ENCODE peak calls at places on chromosomes 11 and 22, in nine cellular contexts. B, V, R, H, G, Q, O, F and L are unnamed samples.

GRCh38 chr22:45867906-45868555 is 108.9 kb downstream of the WNT7B start:
- DNase-seq in B (no peak), V (no peak), R (no peak), H (no peak), G (no peak), Q (no peak), O (no peak), F (peak; percentile 35), L (no peak)

GRCh38 chr11:34773826-34774225 is 142.4 kb downstream of the APIP start:
- DNase-seq in B (no peak), V (peak; percentile 6), R (no peak), H (no peak), G (no peak), Q (no peak), O (no peak), F (no peak), L (no peak)

GRCh38 chr11:134406264-134407185 is 5.5 kb downstream of the B3GAT1 start:
- DNase-seq in B (no peak), V (no peak), R (no peak), H (no peak), G (no peak), Q (no peak), O (no peak), F (no peak), L (no peak)

GRCh38 chr11:113888848-113889247 is 13.5 kb upstream of the USP28 start:
- DNase-seq in B (no peak), V (no peak), R (no peak), H (no peak), G (no peak), Q (no peak), O (no peak), F (no peak), L (no peak)

GRCh38 chr11:122215244-122215992 is 99.4 kb upstream of the BLID start:
- DNase-seq in B (peak; percentile 67), V (peak; percentile 94), R (peak; percentile 89), H (peak; percentile 84), G (peak; percentile 82), Q (peak; percentile 98), O (peak; percentile 80), F (peak; percentile 84), L (peak; percentile 61)

GRCh38 chr11:1218256-1218787 is 4.5 kb upstream of the MUC5B start:
- DNase-seq in B (no peak), V (no peak), R (peak; percentile 41), H (peak; percentile 31), G (no peak), Q (no peak), O (no peak), F (peak; percentile 10), L (no peak)

GRCh38 chr22:21698430-21699329 is 32.9 kb downstream of the PPIL2 start:
- DNase-seq in B (no peak), V (no peak), R (peak; percentile 88), H (no peak), G (peak; percentile 51), Q (peak; percentile 25), O (peak; percentile 70), F (peak; percentile 57), L (no peak)

GRCh38 chr11:109133159-109133558 is 288.8 kb upstream of the C11orf87 start:
- DNase-seq in B (no peak), V (no peak), R (no peak), H (no peak), G (no peak), Q (no peak), O (no peak), F (no peak), L (no peak)

GRCh38 chr11:75242722-75243600 is 2.4 kb downstream of the TPBGL start:
- DNase-seq in B (no peak), V (no peak), R (no peak), H (no peak), G (no peak), Q (no peak), O (no peak), F (peak; percentile 24), L (no peak)

GRCh38 chr22:28557184-28557583 is 122.5 kb downstream of the TTC28 start:
- DNase-seq in B (no peak), V (no peak), R (no peak), H (no peak), G (no peak), Q (no peak), O (no peak), F (no peak), L (no peak)

GRCh38 chr11:132028380-132029240 is 658.2 kb downstream of the NTM start:
- DNase-seq in B (peak; percentile 18), V (no peak), R (no peak), H (no peak), G (peak; percentile 36), Q (no peak), O (peak; percentile 28), F (peak; percentile 56), L (no peak)

GRCh38 chr11:66347425-66348276 is at the start of gene B4GAT1:
- DNase-seq in B (peak; percentile 92), V (peak; percentile 83), R (peak; percentile 90), H (peak; percentile 88), G (peak; percentile 90), Q (peak; percentile 87), O (peak; percentile 77), F (peak; percentile 83), L (peak; percentile 76)

GRCh38 chr11:85857098-85857497 is 1.9 kb downstream of the CCDC83 start:
- DNase-seq in B (no peak), V (no peak), R (no peak), H (no peak), G (no peak), Q (no peak), O (no peak), F (no peak), L (no peak)

GRCh38 chr22:28029201-28029948 is 110.3 kb upstream of the PITPNB start:
- DNase-seq in B (no peak), V (no peak), R (peak; percentile 63), H (peak; percentile 35), G (no peak), Q (peak; percentile 27), O (peak; percentile 45), F (no peak), L (peak; percentile 19)

GRCh38 chr11:100328626-100329340 is 358.3 kb upstream of the ARHGAP42 start:
- DNase-seq in B (no peak), V (no peak), R (no peak), H (no peak), G (peak; percentile 11), Q (no peak), O (no peak), F (peak; percentile 33), L (no peak)

GRCh38 chr11:123033895-123034294 is 28.0 kb downstream of the HSPA8 start:
- DNase-seq in B (no peak), V (no peak), R (no peak), H (no peak), G (peak; percentile 23), Q (no peak), O (no peak), F (peak; percentile 39), L (no peak)

GRCh38 chr11:130437848-130438247 is 9.4 kb upstream of the ADAMTS8 start:
- DNase-seq in B (no peak), V (no peak), R (no peak), H (no peak), G (no peak), Q (no peak), O (no peak), F (no peak), L (no peak)

GRCh38 chr11:106482920-106483761 is 405.7 kb downstream of the AASDHPPT start:
- DNase-seq in B (no peak), V (peak; percentile 49), R (no peak), H (no peak), G (peak; percentile 37), Q (peak; percentile 66), O (no peak), F (no peak), L (peak; percentile 24)

GRCh38 chr11:3830741-3831140 is 10.0 kb downstream of the RHOG start:
- DNase-seq in B (no peak), V (no peak), R (no peak), H (no peak), G (no peak), Q (no peak), O (no peak), F (no peak), L (no peak)

GRCh38 chr22:37659897-37660708 is 1.6 kb downstream of the PDXP start:
- DNase-seq in B (no peak), V (no peak), R (no peak), H (no peak), G (no peak), Q (no peak), O (no peak), F (no peak), L (no peak)

GRCh38 chr11:126817523-126818450 is 182.8 kb downstream of the KIRREL3 start:
- DNase-seq in B (no peak), V (no peak), R (no peak), H (no peak), G (no peak), Q (no peak), O (no peak), F (no peak), L (no peak)

GRCh38 chr11:28108909-28109308 is 721 bp downstream of the METTL15 start:
- DNase-seq in B (no peak), V (no peak), R (no peak), H (no peak), G (no peak), Q (no peak), O (no peak), F (no peak), L (no peak)
- H3K27ac ChIP-seq in B (no peak overlapping the region), V (no peak overlapping the region), R (peak overlapping the region; percentile 84), H (peak overlapping the region; percentile 91), G (no peak overlapping the region), Q (peak overlapping the region; percentile 76), O (peak overlapping the region; percentile 76), F (no peak overlapping the region), L (no peak overlapping the region)

GRCh38 chr22:22995166-22995565 is 75.2 kb upstream of the GNAZ start:
- DNase-seq in B (no peak), V (no peak), R (no peak), H (no peak), G (no peak), Q (no peak), O (no peak), F (no peak), L (no peak)
- H3K27ac ChIP-seq in B (no peak overlapping the region), V (no peak overlapping the region), R (no peak overlapping the region), H (no peak overlapping the region), G (no peak overlapping the region), Q (no peak overlapping the region), O (no peak overlapping the region), F (no peak overlapping the region), L (no peak overlapping the region)

GRCh38 chr11:45560153-45560934 is 105.1 kb downstream of the CHST1 start:
- DNase-seq in B (no peak), V (no peak), R (peak; percentile 78), H (no peak), G (no peak), Q (no peak), O (peak; percentile 28), F (no peak), L (no peak)
- H3K27ac ChIP-seq in B (no peak overlapping the region), V (no peak overlapping the region), R (peak overlapping the region; percentile 55), H (no peak overlapping the region), G (no peak overlapping the region), Q (no peak overlapping the region), O (peak overlapping the region; percentile 18), F (no peak overlapping the region), L (no peak overlapping the region)

GRCh38 chr22:30308096-30308495 is 18.6 kb downstream of the TBC1D10A start:
- DNase-seq in B (no peak), V (no peak), R (no peak), H (no peak), G (no peak), Q (no peak), O (no peak), F (no peak), L (no peak)
- H3K27ac ChIP-seq in B (no peak overlapping the region), V (no peak overlapping the region), R (no peak overlapping the region), H (peak overlapping the region; percentile 89), G (no peak overlapping the region), Q (no peak overlapping the region), O (peak overlapping the region; percentile 87), F (no peak overlapping the region), L (no peak overlapping the region)